ENCODE peak calls at places on chromosomes 12 and 14, in six cellular contexts. R is RCC 7860, W is T-helper 1 cell, Y is LoVo, S is astrocyte of the spinal cord, Q is head of caudate nucleus. H is an unnamed sample.

GRCh38 chr12:56208014-56208413 is 13.7 kb downstream of the RNF41 start:
- DNase-seq in Q (no peak), R (no peak), Y (no peak), W (no peak), S (no peak), H (no peak)

GRCh38 chr12:49917126-49917787 is 13.6 kb upstream of the FAIM2 start:
- DNase-seq in Q (no peak), W (no peak), S (no peak), Y (no peak), R (no peak), H (no peak)

GRCh38 chr14:93042968-93043940 is 72.5 kb downstream of the ITPK1 start:
- DNase-seq in Q (no peak), R (peak; percentile 85), Y (peak; percentile 97), W (no peak), S (peak; percentile 74), H (no peak)

GRCh38 chr14:100762089-100762515 is 35.4 kb downstream of the DLK1 start:
- DNase-seq in W (no peak), Y (peak; percentile 5), R (no peak), Q (no peak), S (peak; percentile 74), H (no peak)

GRCh38 chr12:34233618-34234017 is 211.3 kb downstream of the ALG10 start:
- DNase-seq in R (no peak), Y (no peak), W (no peak), Q (no peak), S (no peak), H (no peak)

GRCh38 chr14:79332504-79333197 is 878.7 kb downstream of the DIO2 start:
- DNase-seq in S (peak; percentile 22), W (no peak), Q (peak; percentile 30), Y (no peak), R (no peak), H (peak; percentile 48)

GRCh38 chr12:9319044-9319841 is 111.0 kb upstream of the PZP start:
- DNase-seq in R (no peak), S (no peak), Q (no peak), Y (no peak), W (no peak), H (no peak)

GRCh38 chr12:94725375-94726168 is 75.2 kb upstream of the TMCC3 start:
- DNase-seq in Y (peak; percentile 59), S (peak; percentile 34), R (no peak), W (no peak), Q (peak; percentile 4), H (no peak)

GRCh38 chr14:33737446-33737845 is 213.4 kb downstream of the EGLN3 start:
- DNase-seq in W (no peak), Q (no peak), Y (no peak), R (peak; percentile 58), S (peak; percentile 33), H (no peak)

GRCh38 chr14:23154876-23155587 is 28.4 kb downstream of the SLC7A8 start:
- DNase-seq in R (peak; percentile 45), W (no peak), Y (peak; percentile 53), S (peak; percentile 84), Q (peak; percentile 58), H (no peak)

GRCh38 chr12:84738481-84738972 is 174.1 kb downstream of the SLC6A15 start:
- DNase-seq in Q (no peak), R (no peak), Y (no peak), S (peak; percentile 38), W (no peak), H (no peak)

GRCh38 chr14:74516451-74517155 is 23.0 kb downstream of the ISCA2 start:
- DNase-seq in Q (no peak), Y (no peak), R (no peak), S (peak; percentile 50), W (no peak), H (no peak)

GRCh38 chr12:52267699-52268098 is 6.7 kb upstream of the KRT86 start:
- DNase-seq in Q (no peak), W (no peak), S (peak; percentile 25), R (no peak), Y (no peak), H (no peak)

GRCh38 chr12:11815397-11815796 is 165.9 kb downstream of the ETV6 start:
- DNase-seq in Y (no peak), R (no peak), Q (no peak), W (no peak), S (no peak), H (no peak)

GRCh38 chr12:12505544-12506501 is 56.8 kb downstream of the DUSP16 start:
- DNase-seq in R (peak; percentile 62), Y (no peak), S (peak; percentile 35), Q (no peak), W (no peak), H (no peak)

GRCh38 chr14:60094306-60094897 is 2.7 kb downstream of the PCNX4 start:
- DNase-seq in Q (no peak), Y (peak; percentile 9), S (peak; percentile 59), R (peak; percentile 69), W (no peak), H (no peak)

GRCh38 chr14:100155881-100156645 is 3.4 kb downstream of the DEGS2 start:
- DNase-seq in Q (no peak), R (no peak), W (no peak), Y (peak; percentile 69), S (no peak), H (no peak)

GRCh38 chr14:75440733-75441474 is 13.1 kb downstream of the JDP2 start:
- DNase-seq in R (no peak), S (peak; percentile 68), Y (no peak), Q (no peak), W (no peak), H (no peak)

GRCh38 chr12:113468365-113469223 is 3.1 kb downstream of the LHX5 start:
- DNase-seq in S (no peak), Y (no peak), Q (no peak), W (no peak), R (no peak), H (no peak)

GRCh38 chr14:49621114-49621881 is 699 bp downstream of the MGAT2 start:
- DNase-seq in Q (peak; percentile 77), Y (no peak), W (no peak), R (no peak), S (no peak), H (no peak)

GRCh38 chr14:70886421-70887206 is 20.6 kb upstream of the PCNX1 start:
- DNase-seq in Y (no peak), R (no peak), S (no peak), Q (peak; percentile 10), W (no peak), H (no peak)

GRCh38 chr14:105465209-105466031 is 9.2 kb upstream of the CRIP2 start:
- DNase-seq in Q (no peak), S (peak; percentile 30), W (no peak), Y (no peak), R (peak; percentile 51), H (no peak)

GRCh38 chr12:52206309-52207040 is 14.7 kb upstream of the KRT80 start:
- DNase-seq in Q (no peak), S (no peak), W (no peak), R (no peak), Y (peak; percentile 82), H (no peak)

GRCh38 chr14:68649461-68650189 is 143.2 kb downstream of the ZFP36L1 start:
- DNase-seq in W (no peak), R (peak; percentile 73), S (peak; percentile 38), Y (no peak), Q (no peak), H (no peak)

GRCh38 chr12:31749024-31749704 is 20.3 kb upstream of the AMN1 start:
- DNase-seq in W (no peak), Y (peak; percentile 100), Q (peak; percentile 50), S (peak; percentile 94), R (peak; percentile 97), H (peak; percentile 86)

GRCh38 chr12:27001663-27002062 is 12.5 kb downstream of the TM7SF3 start:
- DNase-seq in Y (no peak), W (no peak), S (no peak), Q (no peak), R (no peak), H (no peak)

GRCh38 chr14:76719664-76720063 is 41.6 kb upstream of the VASH1 start:
- DNase-seq in Y (no peak), Q (no peak), R (no peak), S (no peak), W (no peak), H (no peak)

GRCh38 chr12:14654842-14655241 is 41.6 kb downstream of the GUCY2C start:
- DNase-seq in Y (no peak), S (no peak), W (no peak), Q (no peak), R (no peak), H (no peak)